ENCODE peak calls at places on chromosomes 7 and 10, in five cellular contexts. X is NCI-H2081, Z is dermis microvascular lymphatic vessel endothelial cell, I is brain microvascular endothelial cell, H is renal cortical epithelial cell. U is an unnamed sample.

GRCh38 chr7:47811632-47812380 is 136.5 kb downstream of the PKD1L1 start:
- DNase-seq in X (no peak), Z (no peak), I (no peak), H (no peak), U (no peak)

GRCh38 chr7:127413326-127413725 is 20.8 kb upstream of the ZNF800 start:
- DNase-seq in X (no peak), Z (no peak), I (no peak), H (no peak), U (no peak)

GRCh38 chr10:112778579-112778978 is 171.5 kb upstream of the TCF7L2 start:
- DNase-seq in X (no peak), Z (no peak), I (no peak), H (peak), U (no peak)

GRCh38 chr10:97873569-97873968 is 23.9 kb downstream of the GOLGA7B start:
- DNase-seq in X (no peak), Z (no peak), I (no peak), H (no peak), U (no peak)

GRCh38 chr10:75967491-75967890 is 536.1 kb downstream of the LRMDA start:
- DNase-seq in X (peak), Z (no peak), I (no peak), H (no peak), U (no peak)

GRCh38 chr7:140650367-140650766 is 9.8 kb upstream of the DENND2A start:
- DNase-seq in X (no peak), Z (no peak), I (no peak), H (no peak), U (no peak)

GRCh38 chr10:33195608-33196376 is 138.7 kb downstream of the NRP1 start:
- DNase-seq in X (no peak), Z (no peak), I (no peak), H (peak), U (no peak)

GRCh38 chr7:157577796-157578339 is 241.1 kb downstream of the DNAJB6 start:
- DNase-seq in X (no peak), Z (no peak), I (no peak), H (no peak), U (no peak)

GRCh38 chr7:79933144-79933543 is 201.5 kb upstream of the GNAI1 start:
- DNase-seq in X (no peak), Z (no peak), I (peak), H (no peak), U (no peak)

GRCh38 chr10:80829151-80829550 is 291.4 kb downstream of the SH2D4B start:
- DNase-seq in X (no peak), Z (no peak), I (no peak), H (no peak), U (no peak)

GRCh38 chr7:101519324-101520017 is 109.6 kb downstream of the MYL10 start:
- DNase-seq in X (no peak), Z (no peak), I (peak), H (no peak), U (no peak)

GRCh38 chr7:55065511-55066229 is 46.9 kb downstream of the EGFR start:
- DNase-seq in X (no peak), Z (no peak), I (peak), H (peak), U (no peak)

GRCh38 chr7:143384148-143384547 is 3.0 kb downstream of the ZYX start:
- DNase-seq in X (no peak), Z (no peak), I (peak), H (no peak), U (no peak)

GRCh38 chr7:85054306-85054705 is 132.6 kb downstream of the SEMA3D start:
- DNase-seq in X (no peak), Z (no peak), I (no peak), H (no peak), U (no peak)

GRCh38 chr7:69527706-69528105 is 70.6 kb upstream of the AUTS2 start:
- DNase-seq in X (no peak), Z (no peak), I (no peak), H (no peak), U (no peak)

GRCh38 chr10:124279882-124280281 is 138.8 kb downstream of the OAT start:
- DNase-seq in X (no peak), Z (no peak), I (no peak), H (no peak), U (no peak)

GRCh38 chr7:111532625-111533024 is 29.7 kb downstream of the IMMP2L start:
- DNase-seq in X (peak), Z (no peak), I (no peak), H (no peak), U (no peak)

GRCh38 chr10:133466683-133467275 is 13.0 kb downstream of the SCART1 start:
- DNase-seq in X (no peak), Z (no peak), I (no peak), H (no peak), U (peak)

GRCh38 chr7:53218730-53219504 is 183.5 kb downstream of the POM121L12 start:
- DNase-seq in X (no peak), Z (no peak), I (no peak), H (no peak), U (no peak)

GRCh38 chr7:68868975-68869374 is 729.3 kb upstream of the AUTS2 start:
- DNase-seq in X (no peak), Z (no peak), I (no peak), H (no peak), U (no peak)

GRCh38 chr10:47243356-47243755 is 56.6 kb upstream of the GDF10 start:
- DNase-seq in X (no peak), Z (no peak), I (no peak), H (no peak), U (no peak)